ENCODE peak calls at places on chromosomes 1 and 21, in five cellular contexts. L, T, E, V and U are unnamed samples.

GRCh38 chr1:86146566-86146965 is 10.0 kb downstream of the COL24A1 start:
- DNase-seq in L (no peak), T (no peak), E (no peak), V (no peak), U (no peak)

GRCh38 chr1:229229137-229229720 is 41.7 kb upstream of the RAB4A start:
- DNase-seq in T (no peak), L (no peak), E (no peak), V (no peak), U (no peak)

GRCh38 chr21:26169061-26169610 is 1.4 kb downstream of the APP start:
- DNase-seq in L (peak; percentile 74), E (peak; percentile 81), T (peak; percentile 46), V (peak; percentile 15), U (peak; percentile 33)

GRCh38 chr1:53298163-53298685 is 29.6 kb downstream of the LRP8 start:
- DNase-seq in L (no peak), V (no peak), T (no peak), E (no peak), U (no peak)

GRCh38 chr21:36706951-36707762 is 8.2 kb downstream of the SIM2 start:
- DNase-seq in E (no peak), T (no peak), V (no peak), L (no peak), U (no peak)

GRCh38 chr1:108590947-108591346 is 31.0 kb downstream of the EEIG2 start:
- DNase-seq in E (peak; percentile 57), V (peak; percentile 69), L (no peak), T (no peak), U (no peak)

GRCh38 chr1:172360511-172360910 is 60.0 kb upstream of the C1orf105 start:
- DNase-seq in V (no peak), L (no peak), E (no peak), T (no peak), U (no peak)

GRCh38 chr21:45801129-45801735 is 157.7 kb downstream of the PCBP3 start:
- DNase-seq in V (no peak), E (no peak), L (no peak), T (no peak), U (no peak)

GRCh38 chr1:198794498-198794897 is 155.7 kb downstream of the PTPRC start:
- DNase-seq in E (peak; percentile 7), L (no peak), V (no peak), T (no peak), U (no peak)

GRCh38 chr1:10613861-10614260 is 139.1 kb downstream of the PEX14 start:
- DNase-seq in V (no peak), T (no peak), L (no peak), E (no peak), U (no peak)

GRCh38 chr1:114779722-114780121 is 763 bp downstream of the SIKE1 start:
- DNase-seq in V (no peak), E (peak; percentile 25), T (no peak), L (no peak), U (no peak)

GRCh38 chr1:154698320-154699096 is 90.5 kb upstream of the ADAR start:
- DNase-seq in T (peak; percentile 22), V (peak; percentile 11), L (no peak), E (no peak), U (no peak)